ENCODE peak calls at places on chromosome 15, in four cellular contexts. M, Z, B and T are unnamed samples.
A peak's percentile ranks its signal among the peaks of the same experiment; 100 is the strongest.

GRCh38 chr15:26889298-26889898 is 22.5 kb downstream of the GABRA5 start:
- DNase-seq in B (no peak), Z (no peak), M (peak; percentile 5), T (peak; percentile 67)

GRCh38 chr15:38612159-38612863 is 47.7 kb upstream of the RASGRP1 start:
- DNase-seq in M (no peak), Z (no peak), B (no peak), T (no peak)

GRCh38 chr15:68480296-68480695 is 48.3 kb upstream of the ITGA11 start:
- DNase-seq in B (no peak), Z (no peak), M (no peak), T (no peak)

GRCh38 chr15:57746752-57747151 is 40.2 kb downstream of the POLR2M start:
- DNase-seq in B (no peak), Z (no peak), M (no peak), T (no peak)

GRCh38 chr15:64905119-64905831 is 6.4 kb upstream of the ANKDD1A start:
- DNase-seq in M (peak; percentile 36), B (peak; percentile 93), Z (peak; percentile 55), T (peak; percentile 64)

GRCh38 chr15:84791763-84792162 is 25.4 kb upstream of the ALPK3 start:
- DNase-seq in B (no peak), Z (no peak), M (no peak), T (peak; percentile 20)

GRCh38 chr15:78640840-78641733 is at the start of gene CHRNB4:
- DNase-seq in B (peak; percentile 59), M (no peak), Z (no peak), T (peak; percentile 5)

GRCh38 chr15:100726426-100727190 is 124.2 kb downstream of the ASB7 start:
- DNase-seq in B (no peak), Z (no peak), M (no peak), T (no peak)